ENCODE peak calls at places on chromosomes 2 and 18, in five cellular contexts. One of them, this sample, is unnamed.

GRCh38 chr2:239518286-239519080 is 117.7 kb upstream of the HDAC4 start:
- ATAC-seq in upper lobe of right lung: no peak
- ATAC-seq in effector memory CD8-positive, alpha-beta T cell: no peak
- ATAC-seq in naive thymus-derived CD8-positive, alpha-beta T cell: no peak
- ATAC-seq in GM12878: no peak
- ATAC-seq in this sample: no peak

GRCh38 chr18:62165583-62165982 is 21.3 kb downstream of the PIGN start:
- ATAC-seq in effector memory CD8-positive, alpha-beta T cell: no peak
- ATAC-seq in naive thymus-derived CD8-positive, alpha-beta T cell: no peak
- ATAC-seq in GM12878: peak
- ATAC-seq in upper lobe of right lung: no peak
- ATAC-seq in this sample: peak

GRCh38 chr2:27582129-27582694 is 630 bp upstream of the ZNF512 start:
- ATAC-seq in GM12878: no peak
- ATAC-seq in naive thymus-derived CD8-positive, alpha-beta T cell: no peak
- ATAC-seq in upper lobe of right lung: no peak
- ATAC-seq in effector memory CD8-positive, alpha-beta T cell: no peak
- ATAC-seq in this sample: no peak

GRCh38 chr2:185689906-185690539 is 48.6 kb upstream of the FSIP2 start:
- ATAC-seq in effector memory CD8-positive, alpha-beta T cell: no peak
- ATAC-seq in upper lobe of right lung: no peak
- ATAC-seq in naive thymus-derived CD8-positive, alpha-beta T cell: no peak
- ATAC-seq in GM12878: no peak
- ATAC-seq in this sample: no peak

GRCh38 chr2:239153806-239154591 is 246.8 kb downstream of the HDAC4 start:
- ATAC-seq in effector memory CD8-positive, alpha-beta T cell: no peak
- ATAC-seq in upper lobe of right lung: no peak
- ATAC-seq in GM12878: no peak
- ATAC-seq in naive thymus-derived CD8-positive, alpha-beta T cell: no peak
- ATAC-seq in this sample: no peak

GRCh38 chr2:102399499-102400141 is 23.3 kb upstream of the IL18RAP start:
- ATAC-seq in GM12878: peak
- ATAC-seq in naive thymus-derived CD8-positive, alpha-beta T cell: no peak
- ATAC-seq in upper lobe of right lung: peak
- ATAC-seq in effector memory CD8-positive, alpha-beta T cell: peak
- ATAC-seq in this sample: no peak

GRCh38 chr2:220781622-220782241 is 790.4 kb downstream of the EPHA4 start:
- ATAC-seq in GM12878: no peak
- ATAC-seq in upper lobe of right lung: no peak
- ATAC-seq in naive thymus-derived CD8-positive, alpha-beta T cell: no peak
- ATAC-seq in effector memory CD8-positive, alpha-beta T cell: no peak
- ATAC-seq in this sample: no peak

GRCh38 chr2:32118055-32118454 is 47.6 kb upstream of the SLC30A6 start:
- ATAC-seq in upper lobe of right lung: no peak
- ATAC-seq in naive thymus-derived CD8-positive, alpha-beta T cell: no peak
- ATAC-seq in effector memory CD8-positive, alpha-beta T cell: no peak
- ATAC-seq in GM12878: no peak
- ATAC-seq in this sample: no peak

GRCh38 chr2:162914161-162914560 is 75.6 kb upstream of the KCNH7 start:
- ATAC-seq in upper lobe of right lung: no peak
- ATAC-seq in effector memory CD8-positive, alpha-beta T cell: no peak
- ATAC-seq in naive thymus-derived CD8-positive, alpha-beta T cell: no peak
- ATAC-seq in GM12878: no peak
- ATAC-seq in this sample: no peak

GRCh38 chr2:42959993-42960834 is 167.8 kb upstream of the HAAO start:
- ATAC-seq in upper lobe of right lung: no peak
- ATAC-seq in naive thymus-derived CD8-positive, alpha-beta T cell: no peak
- ATAC-seq in GM12878: no peak
- ATAC-seq in effector memory CD8-positive, alpha-beta T cell: no peak
- ATAC-seq in this sample: no peak

GRCh38 chr2:8669157-8669852 is 12.6 kb upstream of the ID2 start:
- ATAC-seq in GM12878: no peak
- ATAC-seq in effector memory CD8-positive, alpha-beta T cell: no peak
- ATAC-seq in upper lobe of right lung: no peak
- ATAC-seq in naive thymus-derived CD8-positive, alpha-beta T cell: no peak
- ATAC-seq in this sample: no peak

GRCh38 chr2:20839052-20839451 is 16.2 kb upstream of the LDAH start:
- ATAC-seq in upper lobe of right lung: no peak
- ATAC-seq in GM12878: no peak
- ATAC-seq in effector memory CD8-positive, alpha-beta T cell: no peak
- ATAC-seq in naive thymus-derived CD8-positive, alpha-beta T cell: no peak
- ATAC-seq in this sample: no peak

GRCh38 chr2:109325570-109325969 is 196.6 kb downstream of the SH3RF3 start:
- ATAC-seq in effector memory CD8-positive, alpha-beta T cell: no peak
- ATAC-seq in GM12878: no peak
- ATAC-seq in naive thymus-derived CD8-positive, alpha-beta T cell: no peak
- ATAC-seq in upper lobe of right lung: no peak
- ATAC-seq in this sample: peak

GRCh38 chr2:195442458-195443175 is 214.4 kb upstream of the SLC39A10 start:
- ATAC-seq in naive thymus-derived CD8-positive, alpha-beta T cell: no peak
- ATAC-seq in upper lobe of right lung: no peak
- ATAC-seq in effector memory CD8-positive, alpha-beta T cell: no peak
- ATAC-seq in GM12878: no peak
- ATAC-seq in this sample: no peak

GRCh38 chr2:126936219-126936618 is 37.5 kb downstream of the TEX51 start:
- ATAC-seq in naive thymus-derived CD8-positive, alpha-beta T cell: no peak
- ATAC-seq in GM12878: no peak
- ATAC-seq in effector memory CD8-positive, alpha-beta T cell: no peak
- ATAC-seq in upper lobe of right lung: no peak
- ATAC-seq in this sample: no peak

GRCh38 chr2:45323344-45323743 is 287.7 kb downstream of the SRBD1 start:
- ATAC-seq in effector memory CD8-positive, alpha-beta T cell: no peak
- ATAC-seq in naive thymus-derived CD8-positive, alpha-beta T cell: no peak
- ATAC-seq in GM12878: no peak
- ATAC-seq in upper lobe of right lung: no peak
- ATAC-seq in this sample: no peak

GRCh38 chr2:241985986-241986329 is 116.4 kb downstream of the RTP5 start:
- ATAC-seq in GM12878: no peak
- ATAC-seq in effector memory CD8-positive, alpha-beta T cell: no peak
- ATAC-seq in upper lobe of right lung: no peak
- ATAC-seq in naive thymus-derived CD8-positive, alpha-beta T cell: no peak
- ATAC-seq in this sample: no peak

GRCh38 chr18:8341481-8342230 is 267.6 kb upstream of the RAB12 start:
- ATAC-seq in effector memory CD8-positive, alpha-beta T cell: no peak
- ATAC-seq in naive thymus-derived CD8-positive, alpha-beta T cell: no peak
- ATAC-seq in upper lobe of right lung: peak
- ATAC-seq in GM12878: no peak
- ATAC-seq in this sample: no peak

GRCh38 chr2:129193961-129194360 is 785.5 kb upstream of the RAB6C start:
- ATAC-seq in naive thymus-derived CD8-positive, alpha-beta T cell: no peak
- ATAC-seq in GM12878: no peak
- ATAC-seq in upper lobe of right lung: no peak
- ATAC-seq in effector memory CD8-positive, alpha-beta T cell: no peak
- ATAC-seq in this sample: no peak

GRCh38 chr18:57784034-57784815 is 18.9 kb downstream of the ATP8B1 start:
- ATAC-seq in naive thymus-derived CD8-positive, alpha-beta T cell: no peak
- ATAC-seq in upper lobe of right lung: peak
- ATAC-seq in effector memory CD8-positive, alpha-beta T cell: no peak
- ATAC-seq in GM12878: no peak
- ATAC-seq in this sample: peak

GRCh38 chr2:102155703-102156515 is 13.4 kb downstream of the IL1R1 start:
- ATAC-seq in upper lobe of right lung: peak
- ATAC-seq in effector memory CD8-positive, alpha-beta T cell: no peak
- ATAC-seq in naive thymus-derived CD8-positive, alpha-beta T cell: no peak
- ATAC-seq in GM12878: no peak
- ATAC-seq in this sample: peak

GRCh38 chr2:185640588-185640987 is 98.0 kb upstream of the FSIP2 start:
- ATAC-seq in effector memory CD8-positive, alpha-beta T cell: no peak
- ATAC-seq in upper lobe of right lung: no peak
- ATAC-seq in GM12878: no peak
- ATAC-seq in naive thymus-derived CD8-positive, alpha-beta T cell: no peak
- ATAC-seq in this sample: no peak

GRCh38 chr2:3399829-3400228 is 20.3 kb downstream of the TRAPPC12 start:
- ATAC-seq in naive thymus-derived CD8-positive, alpha-beta T cell: no peak
- ATAC-seq in GM12878: no peak
- ATAC-seq in upper lobe of right lung: peak
- ATAC-seq in effector memory CD8-positive, alpha-beta T cell: no peak
- ATAC-seq in this sample: no peak

GRCh38 chr18:7727381-7728076 is 160.4 kb downstream of the PTPRM start:
- ATAC-seq in effector memory CD8-positive, alpha-beta T cell: no peak
- ATAC-seq in naive thymus-derived CD8-positive, alpha-beta T cell: no peak
- ATAC-seq in upper lobe of right lung: no peak
- ATAC-seq in GM12878: no peak
- ATAC-seq in this sample: no peak

GRCh38 chr2:69297216-69297615 is 89.8 kb downstream of the GFPT1 start:
- ATAC-seq in GM12878: no peak
- ATAC-seq in naive thymus-derived CD8-positive, alpha-beta T cell: no peak
- ATAC-seq in effector memory CD8-positive, alpha-beta T cell: no peak
- ATAC-seq in upper lobe of right lung: no peak
- ATAC-seq in this sample: no peak

GRCh38 chr2:11701831-11702301 is 31.9 kb upstream of the NTSR2 start:
- ATAC-seq in naive thymus-derived CD8-positive, alpha-beta T cell: no peak
- ATAC-seq in effector memory CD8-positive, alpha-beta T cell: peak
- ATAC-seq in upper lobe of right lung: peak
- ATAC-seq in GM12878: peak
- ATAC-seq in this sample: peak

GRCh38 chr2:28311660-28312249 is 80.9 kb upstream of the FOSL2 start:
- ATAC-seq in GM12878: no peak
- ATAC-seq in effector memory CD8-positive, alpha-beta T cell: no peak
- ATAC-seq in naive thymus-derived CD8-positive, alpha-beta T cell: no peak
- ATAC-seq in upper lobe of right lung: no peak
- ATAC-seq in this sample: no peak

GRCh38 chr2:69145204-69145603 is 132.2 kb downstream of the ANTXR1 start:
- ATAC-seq in GM12878: no peak
- ATAC-seq in effector memory CD8-positive, alpha-beta T cell: no peak
- ATAC-seq in upper lobe of right lung: no peak
- ATAC-seq in naive thymus-derived CD8-positive, alpha-beta T cell: no peak
- ATAC-seq in this sample: no peak

GRCh38 chr2:157329524-157329923 is 3.9 kb upstream of the ERMN start:
- ATAC-seq in GM12878: no peak
- ATAC-seq in effector memory CD8-positive, alpha-beta T cell: no peak
- ATAC-seq in upper lobe of right lung: peak
- ATAC-seq in naive thymus-derived CD8-positive, alpha-beta T cell: no peak
- ATAC-seq in this sample: peak

GRCh38 chr2:163736433-163737168 is 793 bp upstream of the FIGN start:
- ATAC-seq in GM12878: no peak
- ATAC-seq in naive thymus-derived CD8-positive, alpha-beta T cell: no peak
- ATAC-seq in upper lobe of right lung: peak
- ATAC-seq in effector memory CD8-positive, alpha-beta T cell: no peak
- ATAC-seq in this sample: peak